ENCODE peak calls at places on chromosomes 11 and 22, in five cellular contexts. E is K562, A is SK-N-SH, L is HepG2, V is GM12878. Z is an unnamed sample.

GRCh38 chr22:25373961-25374360 is 154.5 kb downstream of the CRYBB2 start:
- DNase-seq in E (no peak), L (no peak), V (no peak), A (no peak), Z (no peak)

GRCh38 chr22:26364066-26365015 is 64.7 kb upstream of the ASPHD2 start:
- DNase-seq in V (peak; percentile 27), A (peak; percentile 73), L (peak; percentile 72), E (peak; percentile 76), Z (peak; percentile 13)

GRCh38 chr11:57476883-57477506 is 16.7 kb downstream of the RTN4RL2 start:
- DNase-seq in V (no peak), L (no peak), E (no peak), A (no peak), Z (no peak)

GRCh38 chr11:68158580-68158979 is 37.4 kb upstream of the CHKA start:
- DNase-seq in L (no peak), A (no peak), V (no peak), E (no peak), Z (no peak)

GRCh38 chr11:50267851-50268250 is 235.2 kb downstream of the OR4C45 start:
- DNase-seq in A (peak; percentile 12), L (no peak), V (no peak), E (no peak), Z (no peak)

GRCh38 chr11:13051257-13051656 is 42.1 kb downstream of the RASSF10 start:
- DNase-seq in V (no peak), E (no peak), A (no peak), L (no peak), Z (no peak)

GRCh38 chr11:47412152-47412746 is 3.9 kb downstream of the SLC39A13 start:
- DNase-seq in V (no peak), A (peak; percentile 87), E (peak; percentile 67), L (no peak), Z (no peak)

GRCh38 chr11:61972796-61973602 is 5.6 kb upstream of the FTH1 start:
- DNase-seq in A (no peak), V (no peak), E (no peak), L (peak; percentile 95), Z (no peak)

GRCh38 chr11:119727523-119728081 is 1.4 kb downstream of the NECTIN1 start:
- DNase-seq in E (no peak), V (no peak), L (no peak), A (peak; percentile 74), Z (no peak)

GRCh38 chr11:35390737-35391682 is 28.3 kb downstream of the SLC1A2 start:
- DNase-seq in V (peak; percentile 82), E (peak; percentile 10), L (peak; percentile 78), A (no peak), Z (peak; percentile 18)

GRCh38 chr11:75582935-75583709 is 21.1 kb downstream of the SERPINH1 start:
- DNase-seq in L (no peak), A (peak; percentile 93), E (peak; percentile 55), V (no peak), Z (no peak)

GRCh38 chr11:33624082-33624481 is 76.5 kb downstream of the C11orf91 start:
- DNase-seq in L (no peak), E (no peak), A (no peak), V (no peak), Z (no peak)

GRCh38 chr11:110148775-110149744 is 55.9 kb downstream of the ZC3H12C start:
- DNase-seq in L (no peak), E (peak; percentile 58), V (no peak), A (no peak), Z (no peak)

GRCh38 chr22:49723478-49724029 is 104.1 kb downstream of the BRD1 start:
- DNase-seq in L (no peak), A (no peak), V (no peak), E (no peak), Z (no peak)

GRCh38 chr11:47886096-47886495 is 37.9 kb upstream of the NUP160 start:
- DNase-seq in A (no peak), E (no peak), L (no peak), V (no peak), Z (no peak)

GRCh38 chr11:88098289-88098688 is 77.0 kb downstream of the RAB38 start:
- DNase-seq in V (no peak), L (no peak), A (no peak), E (no peak), Z (no peak)

GRCh38 chr11:119108151-119108856 is 1.2 kb downstream of the C2CD2L start:
- DNase-seq in L (peak; percentile 73), A (peak; percentile 49), E (peak; percentile 89), V (no peak), Z (peak; percentile 73)

GRCh38 chr11:109960831-109961230 is 132.4 kb upstream of the ZC3H12C start:
- DNase-seq in V (no peak), E (no peak), A (no peak), L (no peak), Z (no peak)

GRCh38 chr11:102603091-102603490 is 22.0 kb downstream of the MMP20 start:
- DNase-seq in E (no peak), V (no peak), A (no peak), L (peak; percentile 98), Z (no peak)

GRCh38 chr11:19938866-19939265 is 221.4 kb downstream of the DBX1 start:
- DNase-seq in V (no peak), L (no peak), A (no peak), E (no peak), Z (no peak)

GRCh38 chr11:74932797-74933196 is 16.1 kb downstream of the XRRA1 start:
- DNase-seq in V (no peak), A (no peak), E (no peak), L (no peak), Z (no peak)

GRCh38 chr22:38285015-38285414 is 12.2 kb upstream of the TMEM184B start:
- DNase-seq in L (no peak), E (peak; percentile 68), V (no peak), A (no peak), Z (no peak)

GRCh38 chr11:111393096-111393495 is 14.0 kb upstream of the POU2AF1 start:
- DNase-seq in L (no peak), E (no peak), V (no peak), A (no peak), Z (no peak)

GRCh38 chr11:95229199-95230053 is 1.6 kb downstream of the SESN3 start:
- DNase-seq in E (no peak), L (no peak), V (no peak), A (peak; percentile 14), Z (no peak)

GRCh38 chr11:46338988-46339666 is 8.1 kb upstream of the DGKZ start:
- DNase-seq in E (no peak), L (no peak), V (no peak), A (no peak), Z (no peak)

GRCh38 chr11:26109658-26110393 is 222.1 kb upstream of the ANO3 start:
- DNase-seq in L (no peak), V (no peak), A (no peak), E (no peak), Z (no peak)

GRCh38 chr11:117096140-117096972 is 1.9 kb downstream of the SIK3 start:
- DNase-seq in V (peak; percentile 77), E (peak; percentile 80), A (peak; percentile 36), L (peak; percentile 78), Z (peak; percentile 56)

GRCh38 chr22:39292561-39293074 is 26.8 kb downstream of the RPL3 start:
- DNase-seq in A (no peak), E (peak; percentile 94), V (no peak), L (peak; percentile 81), Z (peak; percentile 82)

GRCh38 chr11:88535916-88536547 is 198.5 kb upstream of the CTSC start:
- DNase-seq in V (no peak), A (no peak), E (no peak), L (peak; percentile 5), Z (no peak)

DNA sequence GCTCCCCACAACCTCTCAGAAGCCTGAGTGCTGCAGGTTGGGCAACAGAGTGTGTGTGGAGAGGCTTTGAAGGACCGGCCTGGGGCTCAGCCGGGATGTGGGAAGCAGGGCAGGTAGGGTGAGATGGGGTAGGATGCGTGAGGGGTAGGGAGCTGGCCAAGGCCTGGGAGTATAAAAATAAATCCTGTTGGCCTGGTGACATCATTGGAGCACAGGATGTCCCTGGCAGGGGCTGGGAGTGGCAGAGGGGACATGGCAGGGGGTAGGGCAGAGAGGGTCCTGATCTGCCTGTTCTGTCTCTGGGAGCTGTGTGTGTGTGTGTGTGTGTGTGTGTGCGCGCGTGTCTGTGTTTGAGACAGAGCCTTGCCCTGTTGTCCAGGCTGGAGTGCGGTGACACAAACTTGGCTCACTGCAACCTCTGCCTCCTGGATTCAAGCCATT is 28.6 kb downstream of the TEF start:
- DNase-seq in L (no peak), A (no peak), E (no peak), V (no peak), Z (no peak)
- TF ChIP-seq GABPA in L (no peak), A (no peak), E (no peak), V (no peak), Z (no peak)

GRCh38 chr11:83191491-83191890 is 2.0 kb upstream of the ANKRD42 start:
- DNase-seq in V (no peak), E (no peak), L (no peak), A (no peak), Z (no peak)
- TF ChIP-seq REST in V (no peak), E (no peak), L (no peak), A (no peak), Z (no peak)

DNA sequence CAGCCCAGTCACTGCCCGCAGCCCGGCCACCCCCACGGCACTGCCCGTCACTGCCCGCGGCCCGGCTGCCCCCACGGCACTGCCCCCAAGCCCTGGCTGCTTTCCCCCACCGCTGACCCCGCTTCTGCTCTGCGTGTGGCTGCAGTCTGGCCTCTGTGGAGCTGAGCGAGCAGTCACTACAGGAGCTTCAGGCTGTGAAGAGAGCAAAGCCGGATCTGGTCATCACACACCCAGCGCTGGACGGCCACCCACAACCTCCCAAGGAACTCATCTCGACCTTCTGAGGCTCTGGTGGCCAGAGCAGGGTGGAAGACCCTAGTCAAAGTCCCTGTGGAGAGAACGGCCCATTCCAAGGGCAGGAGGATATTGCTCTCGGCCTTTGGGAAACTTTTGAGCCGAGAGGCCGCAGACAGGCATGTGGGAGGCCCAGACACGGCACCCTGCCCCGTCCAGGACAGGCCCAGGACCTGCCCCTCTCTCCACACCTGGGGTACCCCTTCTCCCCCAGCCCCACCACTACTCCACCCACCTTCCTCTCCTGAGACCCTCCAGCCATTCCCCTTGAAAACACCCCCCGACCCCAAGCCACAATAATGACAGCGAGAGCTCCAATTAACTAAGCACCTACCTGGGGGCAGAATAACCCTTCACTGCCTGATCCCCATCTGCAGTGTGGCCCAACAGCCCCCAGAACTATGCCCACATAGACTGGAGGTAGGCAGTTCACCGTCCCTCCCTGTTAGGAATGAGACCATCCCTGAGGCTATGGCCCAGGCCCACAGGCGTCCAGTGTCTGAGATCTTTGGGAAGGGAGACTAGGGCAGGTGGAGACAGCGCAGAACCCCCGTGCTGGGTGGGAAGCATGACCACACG is 3.7 kb upstream of the PGGHG start:
- DNase-seq in E (no peak), L (no peak), A (peak; percentile 25), V (no peak), Z (no peak)
- TF ChIP-seq GABPA in E (no peak), L (no peak), A (no peak), V (no peak), Z (no peak)

DNA sequence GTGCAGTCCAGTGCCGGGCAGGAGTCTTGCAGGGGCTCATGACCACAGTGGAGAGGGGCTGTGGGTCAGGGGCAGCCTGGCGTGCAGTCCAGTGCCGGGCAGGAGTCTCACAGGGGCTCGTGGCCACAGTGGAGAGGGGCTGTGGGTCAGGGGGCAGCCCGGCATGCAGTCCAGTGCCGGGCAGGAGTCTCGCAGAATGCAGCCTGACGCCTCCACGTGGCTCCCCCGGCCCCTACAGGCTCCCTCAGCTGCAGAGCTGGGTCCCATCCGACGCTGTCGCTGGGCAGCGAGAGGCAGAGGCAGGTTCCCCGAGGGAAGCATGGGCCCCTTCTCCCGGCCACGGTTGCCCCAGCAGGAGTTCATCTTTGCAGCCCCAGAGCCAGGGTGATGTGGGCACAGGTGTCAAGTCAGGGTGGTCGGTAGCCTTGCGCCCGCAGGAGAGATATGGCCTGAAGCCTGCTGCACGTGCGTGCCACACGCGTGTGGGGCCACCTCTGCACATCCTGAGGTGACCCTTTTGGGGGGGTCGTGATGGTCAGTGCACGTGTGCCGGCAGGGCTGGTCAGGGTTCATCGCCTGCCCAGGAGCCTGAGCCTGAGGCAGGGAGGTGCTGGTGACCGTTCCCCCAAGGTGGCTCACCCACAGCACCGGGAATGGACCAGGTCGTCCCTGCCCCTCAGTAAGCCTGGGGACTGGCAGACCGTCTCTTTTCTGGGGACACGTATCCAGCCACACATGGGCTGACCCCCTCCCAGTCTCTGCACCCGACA is 2.9 kb downstream of the IFITM5 start:
- DNase-seq in E (no peak), A (no peak), V (no peak), L (no peak), Z (no peak)
- TF ChIP-seq REST in E (no peak), A (no peak), V (no peak), L (no peak), Z (no peak)